ENCODE peak calls at places on chromosomes 1 and 21, in seven cellular contexts. One of them, this sample, is unnamed.

GRCh38 chr1:83508485-83509151 is 490.3 kb downstream of the TTLL7 start:
- DNase-seq in esophagus muscularis mucosa: peak
- DNase-seq in endothelial cell of umbilical vein: no peak
- DNase-seq in H54: no peak
- DNase-seq in stomach: no peak
- DNase-seq in adrenal gland: no peak
- DNase-seq in ovary: no peak
- DNase-seq in this sample: peak

GRCh38 chr1:13543927-13544556 is 30.2 kb upstream of the LRRC38 start:
- DNase-seq in esophagus muscularis mucosa: no peak
- DNase-seq in endothelial cell of umbilical vein: no peak
- DNase-seq in H54: no peak
- DNase-seq in stomach: peak
- DNase-seq in adrenal gland: peak
- DNase-seq in ovary: peak
- DNase-seq in this sample: peak

GRCh38 chr1:226476066-226476465 is 68.2 kb upstream of the PARP1 start:
- DNase-seq in esophagus muscularis mucosa: no peak
- DNase-seq in endothelial cell of umbilical vein: no peak
- DNase-seq in H54: no peak
- DNase-seq in stomach: no peak
- DNase-seq in adrenal gland: no peak
- DNase-seq in ovary: no peak
- DNase-seq in this sample: no peak

GRCh38 chr1:3483801-3484444 is 29.5 kb downstream of the ARHGEF16 start:
- DNase-seq in esophagus muscularis mucosa: no peak
- DNase-seq in endothelial cell of umbilical vein: peak
- DNase-seq in H54: no peak
- DNase-seq in stomach: peak
- DNase-seq in adrenal gland: peak
- DNase-seq in ovary: no peak
- DNase-seq in this sample: peak

GRCh38 chr1:30697977-30698376 is 25.4 kb downstream of the MATN1 start:
- DNase-seq in esophagus muscularis mucosa: no peak
- DNase-seq in endothelial cell of umbilical vein: no peak
- DNase-seq in H54: peak
- DNase-seq in stomach: no peak
- DNase-seq in adrenal gland: no peak
- DNase-seq in ovary: no peak
- DNase-seq in this sample: no peak

GRCh38 chr1:154869351-154870116 is 547 bp downstream of the KCNN3 start:
- DNase-seq in esophagus muscularis mucosa: no peak
- DNase-seq in endothelial cell of umbilical vein: peak
- DNase-seq in H54: no peak
- DNase-seq in stomach: no peak
- DNase-seq in adrenal gland: peak
- DNase-seq in ovary: peak
- DNase-seq in this sample: peak

GRCh38 chr1:37094302-37094701 is 60.0 kb upstream of the GRIK3 start:
- DNase-seq in esophagus muscularis mucosa: no peak
- DNase-seq in endothelial cell of umbilical vein: no peak
- DNase-seq in H54: no peak
- DNase-seq in stomach: no peak
- DNase-seq in adrenal gland: no peak
- DNase-seq in ovary: no peak
- DNase-seq in this sample: no peak

GRCh38 chr1:12177999-12178441 is 11.2 kb downstream of the TNFRSF1B start:
- DNase-seq in esophagus muscularis mucosa: no peak
- DNase-seq in endothelial cell of umbilical vein: peak
- DNase-seq in H54: peak
- DNase-seq in stomach: peak
- DNase-seq in adrenal gland: peak
- DNase-seq in ovary: no peak
- DNase-seq in this sample: peak

GRCh38 chr1:43691871-43692815 is 15.2 kb upstream of the ST3GAL3 start:
- DNase-seq in esophagus muscularis mucosa: no peak
- DNase-seq in endothelial cell of umbilical vein: no peak
- DNase-seq in H54: no peak
- DNase-seq in stomach: no peak
- DNase-seq in adrenal gland: no peak
- DNase-seq in ovary: no peak
- DNase-seq in this sample: no peak

DNA sequence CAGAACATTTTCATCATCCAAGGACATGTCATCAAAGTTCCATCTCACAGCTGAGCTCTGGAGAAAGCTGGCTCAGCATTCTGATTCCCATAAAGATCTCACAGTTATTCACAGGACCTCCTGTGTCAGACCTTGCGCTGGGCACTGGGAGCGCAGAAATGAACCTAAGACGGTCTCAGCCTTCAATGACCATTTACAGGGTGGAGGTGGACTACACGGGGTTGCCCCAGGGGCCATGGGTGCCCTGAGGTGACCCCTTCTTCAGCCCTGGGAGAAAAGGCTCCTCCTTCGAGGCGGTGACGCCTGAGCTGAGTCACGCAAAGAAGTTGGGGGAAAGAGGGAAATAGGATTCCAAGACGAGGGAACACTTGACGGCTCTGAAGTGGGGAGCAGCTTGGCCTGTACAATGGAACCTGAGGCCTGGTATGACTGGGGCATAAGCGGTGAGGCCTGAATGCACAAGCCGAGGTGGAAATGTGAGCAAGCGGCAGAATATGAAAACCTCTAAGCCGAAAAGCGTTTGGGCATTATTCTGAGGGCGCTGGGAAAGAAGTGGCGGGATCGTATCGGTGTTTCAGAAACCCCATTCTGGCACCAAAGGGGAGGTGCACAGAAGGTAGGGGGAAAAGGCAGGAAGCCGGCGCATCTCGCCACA is 787 bp downstream of the CC2D1B start:
- DNase-seq in esophagus muscularis mucosa: no peak
- DNase-seq in endothelial cell of umbilical vein: peak
- DNase-seq in H54: peak
- DNase-seq in stomach: peak
- DNase-seq in adrenal gland: peak
- DNase-seq in ovary: peak
- DNase-seq in this sample: peak
- TF ChIP-seq POLR2A in esophagus muscularis mucosa: no peak
- TF ChIP-seq POLR2A in endothelial cell of umbilical vein: no peak
- TF ChIP-seq POLR2A in H54: peak
- TF ChIP-seq POLR2A in stomach: no peak
- TF ChIP-seq POLR2A in adrenal gland: peak
- TF ChIP-seq POLR2A in ovary: no peak
- TF ChIP-seq POLR2A in this sample: peak

DNA sequence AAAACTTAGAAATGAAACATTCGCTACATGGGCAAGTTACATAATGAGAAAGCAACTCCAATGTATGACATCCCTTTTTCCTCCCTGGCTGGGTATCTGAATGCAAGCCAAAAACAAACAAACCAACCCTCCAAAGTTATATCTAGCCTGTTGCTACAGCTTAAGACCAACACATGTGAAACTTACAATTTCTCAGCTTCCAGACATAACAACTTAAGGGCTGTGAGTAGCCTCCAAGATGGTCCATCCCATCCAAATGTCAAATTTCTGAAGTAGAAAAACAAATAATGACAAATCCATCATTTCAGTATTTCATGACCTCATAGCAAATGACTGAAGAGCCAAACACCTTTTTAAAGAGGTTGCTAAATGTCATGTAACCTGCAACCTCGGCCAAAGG is 19.9 kb downstream of the SETD4 start:
- DNase-seq in esophagus muscularis mucosa: no peak
- DNase-seq in endothelial cell of umbilical vein: no peak
- DNase-seq in H54: no peak
- DNase-seq in stomach: no peak
- DNase-seq in adrenal gland: no peak
- DNase-seq in ovary: no peak
- DNase-seq in this sample: no peak
- TF ChIP-seq POLR2A in esophagus muscularis mucosa: no peak
- TF ChIP-seq POLR2A in endothelial cell of umbilical vein: no peak
- TF ChIP-seq POLR2A in H54: no peak
- TF ChIP-seq POLR2A in stomach: no peak
- TF ChIP-seq POLR2A in adrenal gland: no peak
- TF ChIP-seq POLR2A in ovary: no peak
- TF ChIP-seq POLR2A in this sample: no peak

GRCh38 chr1:51788938-51789337 is 89.6 kb downstream of the NRDC start:
- DNase-seq in esophagus muscularis mucosa: no peak
- DNase-seq in endothelial cell of umbilical vein: no peak
- DNase-seq in H54: no peak
- DNase-seq in stomach: no peak
- DNase-seq in adrenal gland: no peak
- DNase-seq in ovary: no peak
- DNase-seq in this sample: no peak
- TF ChIP-seq POLR2A in esophagus muscularis mucosa: no peak
- TF ChIP-seq POLR2A in endothelial cell of umbilical vein: no peak
- TF ChIP-seq POLR2A in H54: no peak
- TF ChIP-seq POLR2A in stomach: no peak
- TF ChIP-seq POLR2A in adrenal gland: no peak
- TF ChIP-seq POLR2A in ovary: no peak
- TF ChIP-seq POLR2A in this sample: no peak

DNA sequence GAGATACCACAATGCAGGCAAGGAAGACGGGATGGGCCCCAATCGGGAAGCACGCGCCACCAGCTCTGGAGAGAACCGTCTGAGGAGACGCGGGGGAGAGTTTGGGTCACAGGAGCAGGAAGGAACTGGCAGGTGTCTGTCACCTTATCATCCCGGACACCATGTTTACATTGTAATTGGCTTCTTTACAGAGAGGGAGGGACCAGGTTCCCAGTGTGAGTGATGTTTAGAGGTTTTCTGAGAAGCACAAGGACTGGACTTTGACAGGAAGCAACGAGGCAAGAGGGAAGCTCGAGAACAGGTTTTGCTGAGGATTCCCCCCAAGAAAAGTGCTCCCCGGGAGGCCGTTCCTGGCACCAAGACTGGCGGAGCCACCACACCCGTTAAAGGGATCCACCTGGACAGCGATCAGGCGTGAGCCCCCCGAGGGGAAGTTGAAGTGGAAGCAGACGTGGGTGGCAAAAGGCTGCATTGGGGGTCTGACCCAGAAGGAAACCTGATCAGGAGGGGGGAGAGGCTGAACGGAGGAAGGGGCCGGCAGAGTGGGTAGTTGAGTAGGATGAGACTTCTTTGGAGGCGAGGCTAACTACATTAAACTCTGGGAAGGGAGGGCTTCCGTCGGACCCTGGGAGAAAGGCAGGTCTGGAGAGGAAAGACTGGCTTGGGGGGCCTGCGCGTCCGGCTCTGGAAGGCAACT is 885 bp downstream of the EPS15 start:
- DNase-seq in esophagus muscularis mucosa: no peak
- DNase-seq in endothelial cell of umbilical vein: peak
- DNase-seq in H54: peak
- DNase-seq in stomach: peak
- DNase-seq in adrenal gland: peak
- DNase-seq in ovary: peak
- DNase-seq in this sample: peak
- TF ChIP-seq POLR2A in esophagus muscularis mucosa: no peak
- TF ChIP-seq POLR2A in endothelial cell of umbilical vein: no peak
- TF ChIP-seq POLR2A in H54: no peak
- TF ChIP-seq POLR2A in stomach: no peak
- TF ChIP-seq POLR2A in adrenal gland: no peak
- TF ChIP-seq POLR2A in ovary: no peak
- TF ChIP-seq POLR2A in this sample: no peak

GRCh38 chr21:33368124-33368523 is 35.1 kb upstream of the IFNGR2 start:
- DNase-seq in esophagus muscularis mucosa: no peak
- DNase-seq in endothelial cell of umbilical vein: no peak
- DNase-seq in H54: no peak
- DNase-seq in stomach: no peak
- DNase-seq in adrenal gland: no peak
- DNase-seq in ovary: no peak
- DNase-seq in this sample: no peak
- TF ChIP-seq POLR2A in esophagus muscularis mucosa: no peak
- TF ChIP-seq POLR2A in endothelial cell of umbilical vein: no peak
- TF ChIP-seq POLR2A in H54: no peak
- TF ChIP-seq POLR2A in stomach: no peak
- TF ChIP-seq POLR2A in adrenal gland: no peak
- TF ChIP-seq POLR2A in ovary: no peak
- TF ChIP-seq POLR2A in this sample: no peak

DNA sequence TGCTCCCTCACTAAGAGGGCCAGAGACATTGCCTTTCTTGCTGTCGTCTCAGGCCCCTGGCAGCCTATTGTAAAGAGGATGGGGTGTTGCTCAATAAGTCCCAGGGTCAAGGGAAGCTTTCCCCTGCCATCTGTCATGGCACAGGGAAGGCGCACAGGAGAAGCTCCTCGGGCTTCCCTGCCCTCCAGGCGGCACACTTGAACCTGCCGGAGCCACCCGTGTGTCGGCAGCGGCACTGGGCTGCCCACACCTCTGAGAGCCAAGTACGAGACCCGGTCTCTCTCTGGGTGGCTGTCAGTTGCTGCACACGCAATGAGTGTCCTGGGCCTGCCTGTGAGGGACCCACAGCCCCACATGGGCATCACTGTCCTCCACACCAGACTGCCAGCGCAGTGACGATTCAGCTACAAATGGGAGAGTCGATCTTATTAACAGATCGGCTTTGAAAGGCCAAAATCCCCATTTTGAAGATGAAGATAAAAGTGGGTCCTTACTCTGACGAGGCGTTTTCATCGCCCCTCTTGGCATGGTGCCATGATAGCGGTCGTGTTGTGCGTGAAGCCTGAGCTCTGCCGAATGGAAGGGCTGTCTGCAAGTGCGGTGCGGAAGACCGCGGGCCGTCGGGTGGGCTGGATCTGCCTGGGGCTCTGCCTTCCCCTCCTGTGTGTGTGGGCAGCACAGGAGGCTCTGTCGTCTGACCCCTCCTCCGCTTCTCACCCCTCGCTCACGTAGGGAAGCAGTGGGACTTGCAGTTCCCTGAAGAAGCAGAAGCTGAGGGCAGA is 29.2 kb upstream of the PDXK start:
- DNase-seq in esophagus muscularis mucosa: no peak
- DNase-seq in endothelial cell of umbilical vein: no peak
- DNase-seq in H54: no peak
- DNase-seq in stomach: no peak
- DNase-seq in adrenal gland: no peak
- DNase-seq in ovary: no peak
- DNase-seq in this sample: no peak
- TF ChIP-seq POLR2A in esophagus muscularis mucosa: no peak
- TF ChIP-seq POLR2A in endothelial cell of umbilical vein: no peak
- TF ChIP-seq POLR2A in H54: no peak
- TF ChIP-seq POLR2A in stomach: no peak
- TF ChIP-seq POLR2A in adrenal gland: no peak
- TF ChIP-seq POLR2A in ovary: no peak
- TF ChIP-seq POLR2A in this sample: no peak